ENCODE peak calls at places on chromosomes 12 and 14, in four cellular contexts. One of them, this sample, is unnamed.

GRCh38 chr12:8065991-8066594 is at the start of gene C3AR1:
- DNase-seq in NCI-H446 treated with DMSO at 0.1 percent for 48 hours: no peak
- DNase-seq in RPMI7951: peak; percentile 71
- DNase-seq in type B pancreatic cell: no peak
- DNase-seq in this sample: no peak

GRCh38 chr12:104748790-104749189 is 209.3 kb downstream of the SLC41A2 start:
- DNase-seq in NCI-H446 treated with DMSO at 0.1 percent for 48 hours: no peak
- DNase-seq in RPMI7951: peak; percentile 85
- DNase-seq in type B pancreatic cell: no peak
- DNase-seq in this sample: no peak

GRCh38 chr14:72594099-72594901 is 299.6 kb downstream of the DPF3 start:
- DNase-seq in NCI-H446 treated with DMSO at 0.1 percent for 48 hours: no peak
- DNase-seq in RPMI7951: no peak
- DNase-seq in type B pancreatic cell: no peak
- DNase-seq in this sample: no peak

GRCh38 chr14:20631023-20631820 is 10.3 kb downstream of the OR6S1 start:
- DNase-seq in NCI-H446 treated with DMSO at 0.1 percent for 48 hours: peak; percentile 36
- DNase-seq in RPMI7951: peak; percentile 42
- DNase-seq in type B pancreatic cell: no peak
- DNase-seq in this sample: peak; percentile 75

GRCh38 chr12:57234571-57235011 is 5.1 kb downstream of the SHMT2 start:
- DNase-seq in NCI-H446 treated with DMSO at 0.1 percent for 48 hours: no peak
- DNase-seq in RPMI7951: no peak
- DNase-seq in type B pancreatic cell: no peak
- DNase-seq in this sample: no peak

GRCh38 chr14:104386281-104386841 is 193.2 kb upstream of the C14orf180 start:
- DNase-seq in NCI-H446 treated with DMSO at 0.1 percent for 48 hours: no peak
- DNase-seq in RPMI7951: no peak
- DNase-seq in type B pancreatic cell: peak; percentile 56
- DNase-seq in this sample: no peak

GRCh38 chr14:24849471-24849870 is 200.5 kb downstream of the STXBP6 start:
- DNase-seq in NCI-H446 treated with DMSO at 0.1 percent for 48 hours: no peak
- DNase-seq in RPMI7951: peak; percentile 3
- DNase-seq in type B pancreatic cell: no peak
- DNase-seq in this sample: no peak

GRCh38 chr12:114673169-114673833 is 10.7 kb downstream of the TBX3 start:
- DNase-seq in NCI-H446 treated with DMSO at 0.1 percent for 48 hours: no peak
- DNase-seq in RPMI7951: peak; percentile 84
- DNase-seq in type B pancreatic cell: no peak
- DNase-seq in this sample: no peak

GRCh38 chr12:47835017-47835830 is 15.5 kb upstream of the HDAC7 start:
- DNase-seq in NCI-H446 treated with DMSO at 0.1 percent for 48 hours: no peak
- DNase-seq in RPMI7951: no peak
- DNase-seq in type B pancreatic cell: no peak
- DNase-seq in this sample: no peak

GRCh38 chr14:80678436-80678835 is 263.1 kb downstream of the CEP128 start:
- DNase-seq in NCI-H446 treated with DMSO at 0.1 percent for 48 hours: no peak
- DNase-seq in RPMI7951: peak; percentile 46
- DNase-seq in type B pancreatic cell: no peak
- DNase-seq in this sample: no peak

This sample was measured in nephron progenitor cell.